ENCODE peak calls at places on chromosomes 6 and 20, in nine cellular contexts. W, N, V, K, R, Y, P, Z and M are unnamed samples.

GRCh38 chr6:20564269-20564668 is 30.0 kb downstream of the CDKAL1 start:
- DNase-seq in W (no peak), N (no peak), V (no peak), K (peak; percentile 14), R (no peak), Y (peak; percentile 66), P (peak; percentile 59), Z (peak; percentile 20), M (peak; percentile 65)

GRCh38 chr20:10729785-10730184 is 56.0 kb upstream of the JAG1 start:
- DNase-seq in W (no peak), N (no peak), V (no peak), K (no peak), R (no peak), Y (no peak), P (no peak), Z (no peak), M (no peak)

GRCh38 chr6:87444362-87444761 is 28.4 kb upstream of the SLC35A1 start:
- DNase-seq in W (no peak), N (no peak), V (peak; percentile 85), K (no peak), R (no peak), Y (no peak), P (no peak), Z (no peak), M (no peak)

GRCh38 chr20:58309607-58310290 is at the start of gene RAB22A:
- DNase-seq in W (peak; percentile 41), N (peak; percentile 76), V (peak; percentile 88), K (peak; percentile 72), R (peak; percentile 86), Y (peak; percentile 80), P (peak; percentile 66), Z (peak; percentile 33), M (peak; percentile 72)

GRCh38 chr6:5541751-5542432 is 280.6 kb downstream of the FARS2 start:
- DNase-seq in W (peak; percentile 20), N (no peak), V (peak; percentile 74), K (no peak), R (no peak), Y (no peak), P (no peak), Z (peak; percentile 92), M (no peak)

GRCh38 chr6:28537065-28537464 is 11.4 kb downstream of the GPX5 start:
- DNase-seq in W (peak; percentile 45), N (no peak), V (peak; percentile 68), K (no peak), R (no peak), Y (no peak), P (peak; percentile 24), Z (no peak), M (peak; percentile 33)

GRCh38 chr20:21344216-21344615 is 41.1 kb downstream of the XRN2 start:
- DNase-seq in W (no peak), N (no peak), V (no peak), K (no peak), R (no peak), Y (no peak), P (no peak), Z (no peak), M (no peak)

GRCh38 chr6:12844284-12845223 is 128.0 kb downstream of the PHACTR1 start:
- DNase-seq in W (peak; percentile 3), N (no peak), V (peak; percentile 75), K (peak; percentile 43), R (no peak), Y (peak; percentile 38), P (peak; percentile 23), Z (peak; percentile 29), M (peak; percentile 68)

GRCh38 chr6:170110201-170111140 is 180.4 kb downstream of the DLL1 start:
- DNase-seq in W (no peak), N (no peak), V (no peak), K (no peak), R (no peak), Y (no peak), P (no peak), Z (no peak), M (no peak)

GRCh38 chr6:37210313-37210898 is 40.5 kb downstream of the PIM1 start:
- DNase-seq in W (peak; percentile 80), N (peak; percentile 62), V (peak; percentile 94), K (peak; percentile 83), R (peak; percentile 81), Y (peak; percentile 95), P (peak; percentile 82), Z (peak; percentile 68), M (peak; percentile 90)

GRCh38 chr6:110532401-110532800 is 56.0 kb upstream of the SLC22A16 start:
- DNase-seq in W (no peak), N (no peak), V (no peak), K (no peak), R (no peak), Y (no peak), P (no peak), Z (no peak), M (peak; percentile 89)